ENCODE peak calls at places on chromosomes 5 and 9, in ten cellular contexts. W, I, V, Y, G, L, S, H, U and X are unnamed samples.

GRCh38 chr5:96256795-96257470 is 176.1 kb downstream of the PCSK1 start:
- DNase-seq in W (no peak), I (no peak), V (no peak), Y (no peak), G (no peak), L (no peak), S (no peak), H (peak), U (no peak), X (no peak)

GRCh38 chr5:177600458-177601018 is 606 bp downstream of the B4GALT7 start:
- DNase-seq in W (no peak), I (no peak), V (no peak), Y (no peak), G (no peak), L (no peak), S (no peak), H (no peak), U (no peak), X (no peak)

GRCh38 chr9:123493627-123494026 is 137.6 kb downstream of the CRB2 start:
- DNase-seq in W (no peak), I (no peak), V (no peak), Y (no peak), G (peak), L (no peak), S (no peak), H (no peak), U (no peak), X (no peak)

GRCh38 chr5:118029807-118030206 is 958.5 kb downstream of the DTWD2 start:
- DNase-seq in W (no peak), I (no peak), V (no peak), Y (no peak), G (no peak), L (no peak), S (no peak), H (no peak), U (no peak), X (no peak)

GRCh38 chr5:61525573-61526142 is 193.6 kb downstream of the ZSWIM6 start:
- DNase-seq in W (no peak), I (no peak), V (no peak), Y (no peak), G (no peak), L (no peak), S (peak), H (no peak), U (no peak), X (no peak)

GRCh38 chr9:77839459-77840140 is 191.5 kb upstream of the GNA14 start:
- DNase-seq in W (no peak), I (no peak), V (no peak), Y (no peak), G (no peak), L (no peak), S (no peak), H (no peak), U (no peak), X (no peak)

GRCh38 chr9:130936285-130937117 is 2.5 kb downstream of the FIBCD1 start:
- DNase-seq in W (no peak), I (no peak), V (peak), Y (no peak), G (no peak), L (no peak), S (no peak), H (peak), U (no peak), X (no peak)

GRCh38 chr5:132177691-132178149 is 49.9 kb downstream of the P4HA2 start:
- DNase-seq in W (no peak), I (no peak), V (no peak), Y (no peak), G (no peak), L (no peak), S (no peak), H (no peak), U (no peak), X (no peak)

GRCh38 chr9:102069969-102070368 is 331.5 kb upstream of the GRIN3A start:
- DNase-seq in W (no peak), I (no peak), V (no peak), Y (no peak), G (no peak), L (no peak), S (no peak), H (no peak), U (no peak), X (no peak)

GRCh38 chr5:142006363-142007236 is 6.2 kb downstream of the GNPDA1 start:
- DNase-seq in W (no peak), I (no peak), V (no peak), Y (no peak), G (no peak), L (no peak), S (no peak), H (no peak), U (no peak), X (no peak)

GRCh38 chr5:6637590-6637989 is 4.3 kb downstream of the SRD5A1 start:
- DNase-seq in W (no peak), I (no peak), V (no peak), Y (no peak), G (no peak), L (no peak), S (no peak), H (no peak), U (no peak), X (no peak)

GRCh38 chr5:87147441-87147840 is 120.2 kb upstream of the RASA1 start:
- DNase-seq in W (no peak), I (no peak), V (no peak), Y (no peak), G (no peak), L (no peak), S (no peak), H (no peak), U (no peak), X (no peak)

GRCh38 chr5:93746406-93747056 is 5.1 kb upstream of the POU5F2 start:
- DNase-seq in W (no peak), I (no peak), V (no peak), Y (no peak), G (no peak), L (peak), S (no peak), H (no peak), U (no peak), X (no peak)

GRCh38 chr5:179461576-179461975 is 88.8 kb upstream of the RUFY1 start:
- DNase-seq in W (no peak), I (no peak), V (no peak), Y (no peak), G (no peak), L (no peak), S (no peak), H (no peak), U (no peak), X (no peak)

GRCh38 chr9:86098793-86099694 is at the start of gene GOLM1:
- DNase-seq in W (peak), I (no peak), V (peak), Y (peak), G (peak), L (no peak), S (no peak), H (peak), U (no peak), X (peak)

GRCh38 chr9:4102078-4102477 is 197.8 kb downstream of the GLIS3 start:
- DNase-seq in W (no peak), I (peak), V (no peak), Y (no peak), G (no peak), L (no peak), S (no peak), H (no peak), U (no peak), X (no peak)

GRCh38 chr5:154459015-154459414 is 13.2 kb downstream of the SAP30L start:
- DNase-seq in W (no peak), I (no peak), V (no peak), Y (no peak), G (no peak), L (no peak), S (no peak), H (no peak), U (no peak), X (no peak)

GRCh38 chr5:150553402-150553801 is 45.5 kb downstream of the NDST1 start:
- DNase-seq in W (no peak), I (no peak), V (no peak), Y (no peak), G (no peak), L (no peak), S (no peak), H (no peak), U (no peak), X (no peak)

GRCh38 chr5:165624547-165624946 is 2119.1 kb downstream of the MAT2B start:
- DNase-seq in W (no peak), I (no peak), V (no peak), Y (no peak), G (no peak), L (no peak), S (no peak), H (no peak), U (no peak), X (no peak)

GRCh38 chr5:64074533-64074932 is 91.1 kb upstream of the RNF180 start:
- DNase-seq in W (no peak), I (no peak), V (peak), Y (no peak), G (no peak), L (peak), S (no peak), H (no peak), U (no peak), X (no peak)

GRCh38 chr5:135208555-135209494 is 174.8 kb upstream of the PITX1 start:
- DNase-seq in W (peak), I (peak), V (peak), Y (peak), G (peak), L (peak), S (peak), H (peak), U (no peak), X (peak)

GRCh38 chr5:411728-412127 is 31.2 kb upstream of the EXOC3 start:
- DNase-seq in W (no peak), I (no peak), V (no peak), Y (no peak), G (peak), L (no peak), S (no peak), H (no peak), U (no peak), X (no peak)

GRCh38 chr9:114246558-114246957 is 76.3 kb upstream of the ORM1 start:
- DNase-seq in W (no peak), I (no peak), V (no peak), Y (no peak), G (no peak), L (no peak), S (no peak), H (no peak), U (no peak), X (no peak)

GRCh38 chr5:35694481-35694880 is 76.8 kb downstream of the SPEF2 start:
- DNase-seq in W (no peak), I (no peak), V (no peak), Y (no peak), G (no peak), L (no peak), S (no peak), H (no peak), U (no peak), X (no peak)

GRCh38 chr9:20693068-20693467 is 9.0 kb downstream of the FOCAD start:
- DNase-seq in W (no peak), I (no peak), V (no peak), Y (no peak), G (no peak), L (no peak), S (peak), H (no peak), U (no peak), X (no peak)

GRCh38 chr9:37004424-37004935 is 29.6 kb downstream of the PAX5 start:
- DNase-seq in W (no peak), I (no peak), V (no peak), Y (no peak), G (no peak), L (no peak), S (no peak), H (no peak), U (no peak), X (no peak)

GRCh38 chr5:73030995-73031394 is 75.2 kb downstream of the FCHO2 start:
- DNase-seq in W (no peak), I (no peak), V (no peak), Y (no peak), G (no peak), L (no peak), S (no peak), H (no peak), U (no peak), X (no peak)

GRCh38 chr9:122807271-122807900 is 7.5 kb downstream of the OR1K1 start:
- DNase-seq in W (no peak), I (no peak), V (no peak), Y (no peak), G (no peak), L (no peak), S (no peak), H (no peak), U (no peak), X (no peak)

GRCh38 chr9:110140276-110140675 is 67.7 kb downstream of the C9orf152 start:
- DNase-seq in W (no peak), I (no peak), V (no peak), Y (no peak), G (no peak), L (no peak), S (no peak), H (no peak), U (no peak), X (no peak)

GRCh38 chr5:103218164-103218563 is 40.4 kb upstream of the MACIR start:
- DNase-seq in W (no peak), I (no peak), V (no peak), Y (no peak), G (no peak), L (no peak), S (no peak), H (no peak), U (no peak), X (no peak)
- TF ChIP-seq POLR2AphosphoS5 in W (no peak), I (no peak), V (no peak), Y (no peak), G (no peak), L (no peak), S (no peak), H (no peak), U (no peak), X (no peak)

GRCh38 chr5:83281658-83282057 is 189.9 kb upstream of the VCAN start:
- DNase-seq in W (no peak), I (no peak), V (no peak), Y (no peak), G (no peak), L (no peak), S (no peak), H (no peak), U (no peak), X (no peak)
- TF ChIP-seq POLR2AphosphoS5 in W (no peak), I (no peak), V (no peak), Y (no peak), G (no peak), L (no peak), S (no peak), H (no peak), U (no peak), X (no peak)

GRCh38 chr9:83934569-83935275 is 13.5 kb upstream of the KIF27 start:
- DNase-seq in W (no peak), I (no peak), V (no peak), Y (no peak), G (no peak), L (no peak), S (no peak), H (no peak), U (no peak), X (no peak)

GRCh38 chr9:83932851-83933250 is 11.6 kb upstream of the KIF27 start:
- DNase-seq in W (no peak), I (no peak), V (no peak), Y (no peak), G (no peak), L (no peak), S (no peak), H (no peak), U (no peak), X (no peak)

GRCh38 chr9:83932001-83932400 is 10.8 kb upstream of the KIF27 start:
- DNase-seq in W (no peak), I (no peak), V (no peak), Y (no peak), G (no peak), L (no peak), S (no peak), H (no peak), U (no peak), X (no peak)

GRCh38 chr9:83935276-83935890 is 14.2 kb upstream of the KIF27 start:
- DNase-seq in W (peak), I (no peak), V (no peak), Y (no peak), G (no peak), L (no peak), S (no peak), H (no peak), U (no peak), X (no peak)

GRCh38 chr9:83933804-83934203 is 12.6 kb upstream of the KIF27 start:
- DNase-seq in W (no peak), I (no peak), V (no peak), Y (no peak), G (peak), L (no peak), S (no peak), H (no peak), U (no peak), X (no peak)
- TF ChIP-seq POLR2AphosphoS5 in W (no peak), I (peak), V (no peak), Y (no peak), G (no peak), L (no peak), S (no peak), H (no peak), U (no peak), X (no peak)

GRCh38 chr9:111375062-111375461 is 45.0 kb upstream of the OR2K2 start:
- DNase-seq in W (no peak), I (no peak), V (no peak), Y (no peak), G (no peak), L (no peak), S (no peak), H (no peak), U (no peak), X (no peak)
- TF ChIP-seq POLR2AphosphoS5 in W (no peak), I (no peak), V (no peak), Y (no peak), G (no peak), L (no peak), S (no peak), H (no peak), U (no peak), X (no peak)